ENCODE peak calls at places on chromosome 18, in eight cellular contexts. Q is K562, M is stomach, Z is A549, D is tibial nerve, B is HepG2, X is transverse colon, P is sigmoid colon. S is an unnamed sample.

GRCh38 chr18:59821983-59822382 is 77.8 kb upstream of the PMAIP1 start:
- DNase-seq in D (no peak), M (no peak), B (no peak), Q (no peak), Z (no peak), P (no peak), X (no peak), S (no peak)

GRCh38 chr18:47970664-47971523 is 40.4 kb upstream of the SMAD2 start:
- DNase-seq in D (no peak), Z (no peak), P (no peak), Q (peak; percentile 14), X (peak; percentile 9), M (no peak), B (no peak), S (no peak)

GRCh38 chr18:28541276-28541930 is 364.5 kb upstream of the CDH2 start:
- DNase-seq in D (peak; percentile 20), Q (no peak), P (peak; percentile 60), X (no peak), B (no peak), Z (no peak), M (no peak), S (no peak)

GRCh38 chr18:10322408-10322807 is 132.0 kb upstream of the APCDD1 start:
- DNase-seq in M (no peak), B (no peak), D (no peak), P (no peak), Z (no peak), Q (no peak), X (no peak), S (no peak)

GRCh38 chr18:58785171-58785805 is 79.4 kb upstream of the ZNF532 start:
- DNase-seq in Z (peak; percentile 98), B (no peak), D (no peak), Q (no peak), X (peak; percentile 25), P (no peak), M (peak; percentile 43), S (no peak)

GRCh38 chr18:13563390-13563805 is 163.0 kb downstream of the FAM210A start:
- DNase-seq in M (no peak), B (no peak), X (no peak), P (no peak), Z (no peak), Q (no peak), D (peak; percentile 37), S (no peak)

GRCh38 chr18:34023471-34023870 is 201.2 kb downstream of the NOL4 start:
- DNase-seq in Q (no peak), B (no peak), Z (no peak), P (no peak), D (no peak), X (no peak), M (no peak), S (no peak)

GRCh38 chr18:74425161-74425560 is 31.9 kb downstream of the DIPK1C start:
- DNase-seq in M (no peak), B (no peak), X (no peak), Z (no peak), D (no peak), P (no peak), Q (no peak), S (no peak)

GRCh38 chr18:33746261-33746660 is 168.2 kb downstream of the ASXL3 start:
- DNase-seq in B (no peak), D (no peak), M (no peak), Z (no peak), Q (no peak), X (no peak), P (no peak), S (no peak)

GRCh38 chr18:42477261-42477660 is 522.2 kb downstream of the PIK3C3 start:
- DNase-seq in D (no peak), B (no peak), X (no peak), P (no peak), Z (no peak), Q (no peak), M (no peak), S (no peak)

GRCh38 chr18:51044928-51045587 is 15.0 kb downstream of the SMAD4 start:
- DNase-seq in P (no peak), B (no peak), X (no peak), M (no peak), Z (no peak), D (no peak), Q (no peak), S (no peak)

GRCh38 chr18:27964811-27965210 is 212.1 kb downstream of the CDH2 start:
- DNase-seq in X (no peak), M (no peak), D (no peak), P (no peak), Z (peak; percentile 20), B (no peak), Q (no peak), S (no peak)

GRCh38 chr18:47917923-47918610 is 12.4 kb downstream of the SMAD2 start:
- DNase-seq in Z (no peak), B (no peak), P (no peak), M (no peak), D (no peak), Q (no peak), X (no peak), S (no peak)

GRCh38 chr18:59024829-59025228 is 114.9 kb upstream of the SEC11C start:
- DNase-seq in M (no peak), Z (no peak), Q (no peak), B (no peak), D (no peak), X (no peak), P (no peak), S (no peak)

GRCh38 chr18:50877545-50878265 is 1.2 kb upstream of the ME2 start:
- DNase-seq in D (no peak), M (no peak), X (peak; percentile 25), Q (no peak), Z (no peak), B (no peak), P (no peak), S (no peak)

GRCh38 chr18:21341141-21341540 is 99.1 kb downstream of the GREB1L start:
- DNase-seq in Z (no peak), Q (no peak), M (no peak), P (no peak), X (no peak), D (no peak), B (no peak), S (no peak)

GRCh38 chr18:907880-908512 is 3.3 kb downstream of the ADCYAP1 start:
- DNase-seq in Z (no peak), Q (no peak), M (no peak), P (no peak), D (no peak), B (no peak), X (no peak), S (no peak)

GRCh38 chr18:55404811-55405654 is 183.0 kb downstream of the TCF4 start:
- DNase-seq in Q (no peak), X (no peak), B (no peak), D (no peak), P (no peak), Z (no peak), M (no peak), S (no peak)

GRCh38 chr18:13175754-13176210 is 42.8 kb upstream of the LDLRAD4 start:
- DNase-seq in B (peak; percentile 94), Z (peak; percentile 3), M (no peak), D (no peak), P (no peak), X (no peak), Q (no peak), S (no peak)

GRCh38 chr18:26734760-26735159 is 130.7 kb downstream of the AQP4 start:
- DNase-seq in Z (no peak), B (no peak), P (no peak), X (no peak), D (no peak), M (no peak), Q (no peak), S (no peak)

DNA sequence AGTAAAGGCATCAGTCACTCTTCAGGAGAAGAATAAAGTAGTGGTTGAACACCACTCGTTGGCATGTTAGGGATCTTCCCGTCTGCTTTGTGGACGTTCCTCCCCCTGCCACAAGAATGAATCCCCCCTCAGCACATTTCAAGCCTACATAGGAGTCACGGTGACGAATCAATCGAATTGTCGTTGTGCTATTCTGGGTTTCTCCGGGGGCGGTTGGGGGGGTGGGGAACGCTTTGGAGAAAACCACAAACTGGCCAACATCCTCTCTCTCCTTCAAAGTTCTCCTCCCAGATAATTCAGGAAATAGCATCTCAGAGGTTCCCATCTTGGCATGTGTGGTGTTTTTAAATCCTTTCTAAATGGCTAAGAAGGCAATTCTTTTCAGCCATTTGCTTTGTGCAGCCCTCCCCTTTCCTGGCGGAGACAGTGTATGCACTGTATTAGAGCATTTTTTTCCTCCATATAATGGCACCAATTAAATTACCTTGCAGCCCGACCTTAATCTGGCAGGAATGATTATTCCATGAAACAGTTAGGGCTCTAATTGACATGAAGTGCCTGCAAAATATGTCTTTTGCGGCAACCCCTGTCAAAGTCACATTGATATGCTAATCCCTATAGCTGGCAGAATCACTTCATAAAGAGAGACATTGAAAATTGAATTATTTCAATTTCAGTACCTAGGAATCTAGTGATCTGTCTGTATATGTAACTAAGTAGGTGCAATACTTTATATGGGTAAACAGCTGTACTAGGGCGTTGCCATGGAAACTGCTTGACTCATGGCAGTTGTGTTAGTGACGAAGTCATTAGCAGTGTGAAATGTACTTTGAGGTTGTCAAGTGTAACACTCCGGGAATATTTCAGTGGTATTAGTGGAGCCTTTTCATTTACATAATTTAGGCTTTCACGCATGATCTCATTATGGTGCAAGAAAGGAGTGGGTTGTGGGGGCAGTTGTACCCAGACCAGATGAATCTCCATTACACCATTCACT is 323.4 kb upstream of the SLC14A2 start:
- DNase-seq in X (no peak), D (no peak), Q (no peak), B (no peak), P (no peak), M (no peak), Z (no peak), S (no peak)
- TF ChIP-seq EP300 in X (no peak), D (no peak), Q (no peak), B (no peak), P (no peak), M (no peak), Z (no peak), S (no peak)

GRCh38 chr18:30658306-30658705 is 384.2 kb downstream of the DSC3 start:
- DNase-seq in Q (peak; percentile 26), Z (no peak), X (no peak), P (no peak), M (no peak), B (no peak), D (no peak), S (no peak)

GRCh38 chr18:30650499-30650898 is 392.0 kb downstream of the DSC3 start:
- DNase-seq in M (no peak), B (no peak), Z (no peak), P (no peak), X (no peak), D (no peak), Q (no peak), S (no peak)

GRCh38 chr18:30652377-30652776 is 390.2 kb downstream of the DSC3 start:
- DNase-seq in M (no peak), X (no peak), B (no peak), Z (no peak), Q (no peak), P (no peak), D (no peak), S (no peak)
- H3K27ac ChIP-seq in M (no peak overlapping the region), X (no peak overlapping the region), B (no peak overlapping the region), Z (no peak overlapping the region), Q (no peak overlapping the region), P (no peak overlapping the region), D (no peak overlapping the region), S (no peak overlapping the region)

GRCh38 chr18:22933206-22933957 is at the start of gene RBBP8:
- DNase-seq in D (peak; percentile 72), B (peak; percentile 73), Q (peak; percentile 88), X (peak; percentile 88), M (peak; percentile 88), Z (peak; percentile 83), P (peak; percentile 90), S (peak; percentile 84)
- TF ChIP-seq POLR2A in D (peak; percentile 83), B (peak; percentile 83), Q (peak; percentile 92), X (peak; percentile 79), M (no peak), Z (peak; percentile 87), P (peak; percentile 77), S (peak; percentile 70)

GRCh38 chr18:39480494-39481245 is 1915.1 kb upstream of the CELF4 start:
- DNase-seq in D (no peak), B (no peak), M (no peak), Z (no peak), X (no peak), P (no peak), Q (no peak), S (no peak)
- TF ChIP-seq EP300 in D (no peak), B (no peak), M (no peak), Z (no peak), X (no peak), P (no peak), Q (no peak), S (no peak)

S was measured in ovary.